ENCODE peak calls at places on chromosomes 12 and 14, in eight cellular contexts. L is GM10248, T is adrenal gland, W is neural progenitor cell, R is HFFc6, I is AG04449, D is AG09319, O is fibroblast of pulmonary artery. U is an unnamed sample.

GRCh38 chr12:11658796-11659195 is 9.3 kb downstream of the ETV6 start:
- DNase-seq in L (no peak), T (no peak), W (no peak), R (peak; percentile 85), I (peak; percentile 49), D (no peak), O (peak; percentile 45), U (no peak)

GRCh38 chr14:55130194-55130550 is 1.1 kb downstream of the LGALS3 start:
- DNase-seq in L (no peak), T (no peak), W (no peak), R (peak; percentile 23), I (no peak), D (no peak), O (no peak), U (peak; percentile 79)

GRCh38 chr12:54935235-54935951 is 49.2 kb downstream of the TESPA1 start:
- DNase-seq in L (peak; percentile 76), T (no peak), W (no peak), R (peak; percentile 89), I (peak; percentile 44), D (peak; percentile 40), O (peak; percentile 91), U (peak; percentile 93)

GRCh38 chr12:52807544-52808470 is 6.1 kb downstream of the KRT4 start:
- DNase-seq in L (no peak), T (no peak), W (no peak), R (no peak), I (no peak), D (no peak), O (no peak), U (no peak)

GRCh38 chr12:32739279-32739678 is 16.4 kb downstream of the YARS2 start:
- DNase-seq in L (no peak), T (no peak), W (no peak), R (no peak), I (no peak), D (no peak), O (no peak), U (no peak)

GRCh38 chr12:110312581-110313360 is 31.7 kb downstream of the ATP2A2 start:
- DNase-seq in L (no peak), T (no peak), W (no peak), R (peak; percentile 66), I (peak; percentile 21), D (no peak), O (peak; percentile 85), U (peak; percentile 73)

GRCh38 chr12:80195143-80195726 is 95.9 kb downstream of the OTOGL start:
- DNase-seq in L (no peak), T (no peak), W (peak; percentile 71), R (peak; percentile 62), I (no peak), D (peak; percentile 59), O (peak; percentile 80), U (peak; percentile 54)

GRCh38 chr12:16385779-16386646 is 38.6 kb downstream of the MGST1 start:
- DNase-seq in L (peak; percentile 28), T (peak; percentile 34), W (peak; percentile 71), R (peak; percentile 63), I (peak; percentile 16), D (peak; percentile 37), O (peak; percentile 87), U (peak; percentile 34)

GRCh38 chr12:49818241-49818640 is 10.0 kb downstream of the NCKAP5L start:
- DNase-seq in L (no peak), T (no peak), W (no peak), R (no peak), I (no peak), D (no peak), O (no peak), U (no peak)

GRCh38 chr12:4037747-4038312 is 164.6 kb upstream of the PARP11 start:
- DNase-seq in L (no peak), T (peak; percentile 72), W (peak; percentile 59), R (peak; percentile 32), I (no peak), D (no peak), O (peak; percentile 55), U (peak; percentile 69)

GRCh38 chr12:81573228-81573627 is 185.9 kb downstream of the PPFIA2 start:
- DNase-seq in L (no peak), T (no peak), W (no peak), R (no peak), I (no peak), D (no peak), O (peak; percentile 21), U (no peak)

GRCh38 chr12:998020-998874 is 7.2 kb downstream of the ERC1 start:
- DNase-seq in L (peak; percentile 31), T (no peak), W (no peak), R (no peak), I (no peak), D (no peak), O (no peak), U (no peak)

GRCh38 chr12:77354766-77355362 is 289.5 kb upstream of the E2F7 start:
- DNase-seq in L (no peak), T (no peak), W (no peak), R (no peak), I (no peak), D (no peak), O (no peak), U (no peak)

GRCh38 chr12:95836185-95836609 is 22.6 kb upstream of the SNRPF start:
- DNase-seq in L (no peak), T (no peak), W (no peak), R (peak; percentile 62), I (no peak), D (no peak), O (peak; percentile 49), U (peak; percentile 42)

GRCh38 chr12:105852958-105853357 is 285.8 kb downstream of the NUAK1 start:
- DNase-seq in L (no peak), T (no peak), W (no peak), R (no peak), I (no peak), D (no peak), O (peak; percentile 21), U (no peak)

GRCh38 chr12:2294651-2295475 is 242.1 kb downstream of the CACNA1C start:
- DNase-seq in L (no peak), T (no peak), W (no peak), R (peak; percentile 67), I (no peak), D (peak; percentile 37), O (peak; percentile 44), U (peak; percentile 68)

GRCh38 chr14:57486767-57487379 is 6.8 kb downstream of the CCDC198 start:
- DNase-seq in L (no peak), T (no peak), W (peak; percentile 72), R (peak; percentile 48), I (no peak), D (peak; percentile 4), O (peak; percentile 58), U (peak; percentile 64)

GRCh38 chr12:105920161-105920684 is 218.5 kb downstream of the NUAK1 start:
- DNase-seq in L (no peak), T (no peak), W (no peak), R (no peak), I (no peak), D (no peak), O (peak; percentile 72), U (peak; percentile 35)

GRCh38 chr12:67647547-67648305 is 819 bp upstream of the DYRK2 start:
- DNase-seq in L (peak; percentile 48), T (peak; percentile 75), W (peak; percentile 86), R (peak; percentile 90), I (peak; percentile 56), D (peak; percentile 75), O (peak; percentile 88), U (peak; percentile 21)

GRCh38 chr12:14769837-14770494 is 33.3 kb downstream of the WBP11 start:
- DNase-seq in L (peak; percentile 74), T (peak; percentile 85), W (peak; percentile 90), R (peak; percentile 71), I (no peak), D (no peak), O (peak; percentile 71), U (peak; percentile 81)

GRCh38 chr12:131850856-131851559 is 22.8 kb downstream of the MMP17 start:
- DNase-seq in L (no peak), T (peak; percentile 59), W (peak; percentile 79), R (no peak), I (no peak), D (no peak), O (no peak), U (no peak)
- TF ChIP-seq CTCF in L (no peak), T (peak; percentile 61), W (peak; percentile 76), R (no peak), I (peak; percentile 73), D (peak; percentile 35), O (peak; percentile 42), U (no peak)

DNA sequence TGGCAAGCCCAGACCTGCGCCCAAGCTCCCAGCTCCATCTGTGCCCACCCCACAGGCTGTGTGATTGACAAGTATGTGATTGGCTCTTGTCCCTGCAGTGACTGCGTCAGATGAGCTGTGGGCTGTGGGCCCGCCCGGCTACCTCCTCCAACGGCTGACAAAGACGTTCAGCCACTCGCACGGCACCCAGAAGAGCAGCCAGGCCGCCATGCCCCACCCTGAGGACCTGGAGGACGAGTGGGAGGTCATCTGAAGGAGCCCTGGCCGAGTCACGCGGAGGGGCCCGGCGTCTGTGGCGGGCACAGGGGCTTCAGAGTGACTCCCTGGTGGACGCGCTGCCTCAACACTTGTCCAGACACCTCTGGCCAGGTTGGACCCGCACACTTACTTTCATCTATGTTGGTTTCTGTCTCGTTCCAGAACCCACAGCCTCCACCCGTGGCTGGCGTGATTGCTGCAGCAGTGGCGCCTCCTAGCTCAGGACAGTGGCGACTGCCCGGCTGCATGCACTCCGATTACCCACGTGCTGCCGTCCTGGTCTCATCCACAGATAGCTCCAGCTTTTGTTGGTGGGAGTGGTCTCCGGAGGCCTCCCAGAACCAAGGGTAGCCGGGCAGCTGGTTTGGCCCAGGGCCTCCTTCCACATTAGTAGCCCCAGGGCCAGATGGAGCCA is 11.4 kb downstream of the ANKRD9 start:
- DNase-seq in L (no peak), T (no peak), W (peak; percentile 41), R (no peak), I (no peak), D (no peak), O (no peak), U (no peak)
- TF ChIP-seq CTCF in L (peak; percentile 13), T (no peak), W (peak; percentile 50), R (peak; percentile 53), I (peak; percentile 8), D (no peak), O (peak; percentile 14), U (no peak)

GRCh38 chr14:50396636-50397460 is at the start of gene CDKL1:
- DNase-seq in L (peak; percentile 64), T (peak; percentile 73), W (peak; percentile 86), R (peak; percentile 70), I (no peak), D (peak; percentile 20), O (peak; percentile 65), U (peak; percentile 76)
- TF ChIP-seq CTCF in L (no peak), T (no peak), W (no peak), R (no peak), I (peak; percentile 0), D (no peak), O (no peak), U (no peak)

GRCh38 chr12:124436366-124436765 is 131.0 kb downstream of the NCOR2 start:
- DNase-seq in L (no peak), T (no peak), W (no peak), R (no peak), I (no peak), D (no peak), O (no peak), U (no peak)

GRCh38 chr12:124437621-124438414 is 129.6 kb downstream of the NCOR2 start:
- DNase-seq in L (no peak), T (no peak), W (peak; percentile 59), R (no peak), I (no peak), D (no peak), O (no peak), U (no peak)

GRCh38 chr12:124437121-124437520 is 130.3 kb downstream of the NCOR2 start:
- DNase-seq in L (no peak), T (no peak), W (no peak), R (no peak), I (no peak), D (no peak), O (no peak), U (no peak)

GRCh38 chr12:124440031-124440626 is 127.3 kb downstream of the NCOR2 start:
- DNase-seq in L (no peak), T (no peak), W (no peak), R (no peak), I (no peak), D (no peak), O (no peak), U (no peak)

GRCh38 chr12:124438415-124439056 is 128.9 kb downstream of the NCOR2 start:
- DNase-seq in L (no peak), T (no peak), W (peak; percentile 52), R (no peak), I (no peak), D (no peak), O (no peak), U (no peak)
- TF ChIP-seq CTCF in L (no peak), T (no peak), W (no peak), R (no peak), I (no peak), D (no peak), O (no peak), U (no peak)

U was measured in MCF 10A.